ENCODE peak calls at places on chromosomes 11 and 22, in ten cellular contexts. U is stomach, L is NB4, M is K562, V is heart left ventricle, D is Peyer's patch, X is A549, I is HCT116, A is esophagus squamous epithelium, H is sigmoid colon. P is an unnamed sample.
A peak's percentile ranks its signal among the peaks of the same experiment; 100 is the strongest.

GRCh38 chr22:45341503-45341902 is 31.8 kb downstream of the FAM118A start:
- DNase-seq in U (no peak), L (no peak), M (no peak), V (no peak), D (no peak), X (no peak), I (no peak), A (no peak), H (no peak), P (peak; percentile 69)

GRCh38 chr11:468493-468892 is 18.4 kb downstream of the PTDSS2 start:
- DNase-seq in U (no peak), L (no peak), M (no peak), V (no peak), D (no peak), X (no peak), I (no peak), A (no peak), H (no peak), P (no peak)

GRCh38 chr22:30267382-30268302 is 991 bp upstream of the OSM start:
- DNase-seq in U (no peak), L (peak; percentile 83), M (no peak), V (no peak), D (no peak), X (no peak), I (no peak), A (no peak), H (no peak), P (no peak)

GRCh38 chr11:7611411-7611810 is 61.9 kb downstream of the CYB5R2 start:
- DNase-seq in U (no peak), L (no peak), M (no peak), V (no peak), D (no peak), X (no peak), I (no peak), A (no peak), H (no peak), P (no peak)

GRCh38 chr22:19825016-19825339 is 29.7 kb downstream of the GNB1L start:
- DNase-seq in U (peak; percentile 5), L (no peak), M (no peak), V (no peak), D (no peak), X (no peak), I (no peak), A (no peak), H (peak; percentile 42), P (peak; percentile 1)

GRCh38 chr22:22670076-22670795 is 25.8 kb downstream of the GGTLC2 start:
- DNase-seq in U (no peak), L (no peak), M (no peak), V (no peak), D (no peak), X (no peak), I (no peak), A (no peak), H (no peak), P (no peak)

GRCh38 chr11:71139516-71140205 is 112.7 kb downstream of the SHANK2 start:
- DNase-seq in U (peak; percentile 84), L (no peak), M (no peak), V (peak; percentile 28), D (no peak), X (no peak), I (no peak), A (no peak), H (peak; percentile 78), P (peak; percentile 95)

GRCh38 chr11:29333993-29334780 is 682.6 kb downstream of the KCNA4 start:
- DNase-seq in U (no peak), L (peak; percentile 44), M (no peak), V (no peak), D (no peak), X (peak; percentile 61), I (peak; percentile 29), A (no peak), H (no peak), P (no peak)

GRCh38 chr11:60756307-60757032 is at the start of gene MS4A15:
- DNase-seq in U (no peak), L (peak; percentile 68), M (peak; percentile 66), V (no peak), D (peak; percentile 12), X (peak; percentile 41), I (peak; percentile 29), A (no peak), H (no peak), P (no peak)

GRCh38 chr22:38248280-38248679 is 24.5 kb downstream of the TMEM184B start:
- DNase-seq in U (no peak), L (no peak), M (no peak), V (no peak), D (no peak), X (no peak), I (no peak), A (no peak), H (no peak), P (no peak)

GRCh38 chr11:107857550-107858216 is 904 bp downstream of the SLC35F2 start:
- DNase-seq in U (no peak), L (peak; percentile 62), M (no peak), V (no peak), D (no peak), X (no peak), I (no peak), A (no peak), H (peak; percentile 48), P (no peak)

GRCh38 chr11:107856180-107856980 is 2.2 kb downstream of the SLC35F2 start:
- DNase-seq in U (no peak), L (no peak), M (no peak), V (no peak), D (no peak), X (no peak), I (peak; percentile 33), A (no peak), H (no peak), P (no peak)

GRCh38 chr11:107859459-107860239 is 1.1 kb upstream of the SLC35F2 start:
- DNase-seq in U (peak; percentile 53), L (peak; percentile 50), M (no peak), V (peak; percentile 11), D (peak; percentile 62), X (peak; percentile 41), I (peak; percentile 37), A (no peak), H (peak; percentile 74), P (peak; percentile 80)

GRCh38 chr11:107856981-107857517 is 1.5 kb downstream of the SLC35F2 start:
- DNase-seq in U (no peak), L (peak; percentile 42), M (no peak), V (no peak), D (peak; percentile 53), X (no peak), I (peak; percentile 62), A (no peak), H (no peak), P (no peak)

DNA sequence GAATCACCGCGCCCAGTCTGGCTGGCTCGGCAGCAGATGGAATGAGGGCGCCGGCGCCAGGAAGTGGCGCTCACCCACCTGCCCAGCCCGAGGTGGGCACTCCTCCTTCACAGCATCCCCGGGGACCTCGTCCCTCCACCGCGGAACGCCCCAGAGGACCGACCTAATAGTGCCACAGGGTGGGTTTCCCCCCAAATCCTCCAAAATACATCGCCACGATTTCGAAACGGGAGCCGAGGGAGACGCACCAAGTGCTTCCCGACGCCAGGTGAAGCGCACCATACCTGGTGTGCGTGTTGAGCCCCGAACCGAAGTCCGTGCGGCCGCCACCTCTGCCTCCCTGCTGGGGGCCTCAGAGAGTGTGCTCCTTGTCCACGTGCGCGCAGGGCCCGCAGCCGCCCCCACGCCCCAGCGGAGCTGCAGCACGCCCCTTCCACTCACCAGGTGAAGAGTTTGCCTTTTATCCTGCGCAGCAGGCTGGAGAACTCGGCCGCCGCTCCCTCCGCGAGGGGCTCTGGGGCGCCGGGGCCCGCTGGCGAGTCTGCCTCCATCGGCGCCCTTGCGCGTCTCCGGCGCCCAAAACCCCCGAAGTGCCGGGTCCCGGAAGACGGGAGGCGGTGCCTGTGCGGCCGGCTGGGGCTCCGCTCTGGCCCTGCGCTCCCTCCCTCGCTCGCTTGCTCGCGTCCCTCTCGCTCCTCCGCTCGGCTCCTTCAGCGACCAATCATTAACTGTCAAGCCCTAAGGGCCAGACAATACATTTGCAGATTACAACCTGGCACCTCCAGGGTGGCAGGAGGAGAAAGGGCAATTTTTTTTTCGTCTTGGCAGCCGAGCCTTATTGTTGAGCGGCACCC is at the start of gene SLC35F2:
- DNase-seq in U (peak; percentile 78), L (peak; percentile 94), M (peak; percentile 73), V (peak; percentile 41), D (peak; percentile 82), X (peak; percentile 55), I (peak; percentile 73), A (no peak), H (peak; percentile 77), P (peak; percentile 75)
- TF ChIP-seq POLR2A in U (no peak), L (peak; percentile 77), M (peak; percentile 85), V (no peak), D (peak; percentile 54), X (peak; percentile 44), I (peak; percentile 69), A (peak; percentile 46), H (peak; percentile 12), P (no peak)

GRCh38 chr11:11372461-11372860 is 19.4 kb upstream of the CSNK2A3 start:
- DNase-seq in U (no peak), L (no peak), M (no peak), V (no peak), D (no peak), X (no peak), I (no peak), A (no peak), H (no peak), P (no peak)
- TF ChIP-seq POLR2A in U (no peak), L (no peak), M (no peak), V (no peak), D (no peak), X (no peak), I (no peak), A (no peak), H (no peak), P (no peak)

GRCh38 chr11:10308208-10308954 is 3.5 kb downstream of the ADM start:
- DNase-seq in U (no peak), L (no peak), M (no peak), V (no peak), D (no peak), X (no peak), I (no peak), A (no peak), H (no peak), P (no peak)

GRCh38 chr11:10311802-10312201 is 6.9 kb downstream of the ADM start:
- DNase-seq in U (no peak), L (no peak), M (no peak), V (no peak), D (no peak), X (no peak), I (no peak), A (no peak), H (no peak), P (no peak)

GRCh38 chr11:10310301-10310841 is 5.5 kb downstream of the ADM start:
- DNase-seq in U (no peak), L (no peak), M (no peak), V (no peak), D (no peak), X (no peak), I (no peak), A (no peak), H (no peak), P (no peak)

GRCh38 chr11:10307411-10308207 is 2.7 kb downstream of the ADM start:
- DNase-seq in U (peak; percentile 86), L (peak; percentile 95), M (peak; percentile 81), V (peak; percentile 83), D (peak; percentile 89), X (peak; percentile 91), I (peak; percentile 84), A (peak; percentile 34), H (peak; percentile 95), P (peak; percentile 82)

GRCh38 chr11:10309163-10310093 is 4.6 kb downstream of the ADM start:
- DNase-seq in U (peak; percentile 91), L (no peak), M (peak; percentile 41), V (no peak), D (peak; percentile 70), X (peak; percentile 80), I (peak; percentile 83), A (no peak), H (peak; percentile 89), P (peak; percentile 89)
- TF ChIP-seq POLR2A in U (no peak), L (no peak), M (no peak), V (no peak), D (no peak), X (no peak), I (no peak), A (no peak), H (no peak), P (no peak)

GRCh38 chr22:26494506-26494905 is 10.8 kb downstream of the SRRD start:
- DNase-seq in U (no peak), L (no peak), M (no peak), V (no peak), D (no peak), X (no peak), I (no peak), A (no peak), H (no peak), P (no peak)
- TF ChIP-seq POLR2A in U (no peak), L (no peak), M (no peak), V (no peak), D (no peak), X (no peak), I (no peak), A (no peak), H (no peak), P (no peak)